ENCODE peak calls at places on chromosomes 7 and 10, in five cellular contexts. W is colonic mucosa, M is brain microvascular endothelial cell, R is prostate gland, S is psoas muscle. I is an unnamed sample. For H3K27me3, the result is how much of the 10 kb centered on the place peaks cover.

GRCh38 chr10:87640043-87640442 is 19.6 kb upstream of the PAPSS2 start:
- DNase-seq in S (no peak), W (no peak), M (no peak), R (no peak), I (no peak)

GRCh38 chr7:66330961-66331360 is 125.8 kb downstream of the TPST1 start:
- DNase-seq in M (no peak), S (peak), R (no peak), W (peak), I (no peak)

GRCh38 chr7:38801786-38802185 is 107.2 kb downstream of the VPS41 start:
- DNase-seq in M (peak), S (no peak), W (no peak), R (no peak), I (no peak)

GRCh38 chr10:103546401-103546800 is 52.9 kb downstream of the NEURL1 start:
- DNase-seq in M (no peak), S (peak), W (no peak), R (no peak), I (no peak)

GRCh38 chr7:155603858-155604503 is 40.5 kb upstream of the RBM33 start:
- DNase-seq in S (no peak), W (no peak), M (no peak), R (no peak), I (no peak)

GRCh38 chr7:47500103-47500563 is 81.8 kb downstream of the TNS3 start:
- DNase-seq in M (no peak), W (peak), S (no peak), R (peak), I (no peak)

GRCh38 chr10:111107023-111107422 is 30.2 kb downstream of the ADRA2A start:
- DNase-seq in R (no peak), W (no peak), S (no peak), M (no peak), I (no peak)

GRCh38 chr10:26437637-26438461 is at the start of gene APBB1IP:
- DNase-seq in S (peak), W (peak), R (no peak), M (no peak), I (peak)

GRCh38 chr10:72311667-72312066 is 37.9 kb downstream of the DDIT4 start:
- DNase-seq in S (peak), M (no peak), R (no peak), W (no peak), I (no peak)

GRCh38 chr7:155813125-155813524 is 862 bp upstream of the SHH start:
- DNase-seq in W (no peak), R (no peak), S (no peak), M (no peak), I (no peak)

GRCh38 chr7:30655096-30655970 is 26.9 kb downstream of the CRHR2 start:
- DNase-seq in W (no peak), R (no peak), S (no peak), M (no peak), I (no peak)

GRCh38 chr7:111990597-111990996 is 215.6 kb downstream of the DOCK4 start:
- DNase-seq in M (no peak), W (no peak), S (no peak), R (no peak), I (no peak)

GRCh38 chr7:45421096-45421495 is 153.1 kb upstream of the ADCY1 start:
- DNase-seq in M (no peak), S (no peak), W (no peak), R (no peak), I (no peak)

GRCh38 chr7:155457544-155458316 is at the start of gene EN2:
- DNase-seq in S (no peak), W (no peak), M (no peak), R (no peak), I (no peak)

GRCh38 chr10:33136781-33137180 is 178.8 kb upstream of the ITGB1 start:
- DNase-seq in M (no peak), W (no peak), S (no peak), R (no peak), I (no peak)

GRCh38 chr7:23055582-23056178 is 41.8 kb upstream of the HYCC1 start:
- DNase-seq in R (peak), S (no peak), W (peak), M (peak), I (peak)

GRCh38 chr10:133310399-133310755 is 1.7 kb downstream of the ZNF511 start:
- DNase-seq in S (no peak), M (no peak), W (no peak), R (no peak), I (no peak)

GRCh38 chr7:41879113-41879385 is 176.2 kb upstream of the INHBA start:
- DNase-seq in R (no peak), S (no peak), W (no peak), M (no peak), I (no peak)

GRCh38 chr7:46282155-46282554 is 361.1 kb upstream of the IGFBP3 start:
- DNase-seq in W (no peak), M (no peak), S (no peak), R (no peak), I (no peak)

GRCh38 chr7:12571691-12572090 is 1.2 kb downstream of the SCIN start:
- DNase-seq in M (no peak), W (no peak), R (no peak), S (no peak), I (no peak)

GRCh38 chr10:42645103-42645502 is 6.7 kb upstream of the ZNF33B start:
- DNase-seq in S (no peak), M (no peak), R (no peak), W (no peak), I (no peak)

GRCh38 chr7:1033546-1034145 is 10.7 kb upstream of the GPR146 start:
- DNase-seq in M (no peak), R (no peak), W (no peak), S (peak), I (no peak)

GRCh38 chr7:75617634-75618234 is 121.0 kb downstream of the HIP1 start:
- DNase-seq in R (no peak), W (peak), S (peak), M (no peak), I (no peak)

GRCh38 chr7:139731802-139732470 is 45.9 kb downstream of the HIPK2 start:
- DNase-seq in M (peak), W (peak), R (peak), S (peak), I (no peak)

GRCh38 chr7:132743974-132744373 is 167.7 kb upstream of the PLXNA4 start:
- DNase-seq in M (no peak), W (no peak), S (no peak), R (no peak), I (no peak)

GRCh38 chr10:108545921-108546320 is 1377.4 kb downstream of the XPNPEP1 start:
- DNase-seq in W (no peak), S (no peak), M (no peak), R (no peak), I (no peak)

GRCh38 chr7:17304926-17305325 is 6.5 kb downstream of the AHR start:
- DNase-seq in W (no peak), S (no peak), M (peak), R (peak), I (no peak)

GRCh38 chr7:36202347-36202896 is 49.4 kb downstream of the EEPD1 start:
- DNase-seq in M (peak), W (no peak), R (no peak), S (no peak), I (no peak)
- H3K27ac ChIP-seq in M (no peak), W (no peak), R (no peak), S (peak), I (no peak)

DNA sequence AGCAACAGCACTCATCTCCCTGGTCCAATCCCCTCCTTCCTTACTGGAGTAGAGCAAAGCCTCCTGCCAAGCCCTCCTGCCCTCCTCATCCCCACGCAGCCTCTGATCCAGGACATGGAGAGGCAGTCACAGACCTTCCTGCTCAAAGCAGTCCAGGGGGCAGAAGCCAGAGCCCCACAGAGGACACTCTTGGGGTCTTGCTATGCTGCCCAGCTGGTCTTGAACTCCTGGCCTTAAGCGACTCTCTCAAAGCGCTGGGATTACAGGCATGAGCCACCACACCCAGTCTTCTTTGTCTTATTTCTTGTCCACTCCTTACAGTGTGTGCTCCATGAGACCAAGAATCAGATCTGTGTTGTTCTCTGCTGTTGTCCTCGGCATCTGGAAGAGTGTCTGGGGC is 26.6 kb upstream of the MNX1 start:
- DNase-seq in W (no peak), S (no peak), M (no peak), R (no peak), I (no peak)
- H3K27me3 ChIP-seq in W (under half), S (under half), M (under half), R (under half), I (under half)

DNA sequence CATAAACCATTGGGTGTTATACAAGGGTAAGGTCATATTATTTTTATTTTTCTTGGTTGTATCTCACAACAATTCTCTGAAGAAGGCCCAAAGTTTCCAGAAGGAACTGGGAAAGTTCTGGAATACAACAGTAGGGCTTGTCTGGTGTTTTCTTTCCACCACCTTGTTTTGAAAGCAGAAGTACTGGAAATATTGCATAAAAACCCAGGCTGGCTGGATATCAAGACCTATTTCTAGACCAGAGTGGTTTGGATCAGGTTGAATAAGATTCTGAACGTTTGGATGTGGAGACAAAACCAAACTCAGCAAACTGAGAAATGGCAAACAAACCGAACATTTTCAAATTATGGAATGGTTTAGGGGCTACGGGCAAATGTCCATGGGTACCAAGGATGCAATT is 182.6 kb upstream of the FZD8 start:
- DNase-seq in M (no peak), S (no peak), R (no peak), W (no peak), I (no peak)
- TF ChIP-seq CTCF in M (no peak), S (no peak), R (no peak), W (no peak), I (no peak)

GRCh38 chr7:92697012-92697411 is 106.8 kb upstream of the FAM133B start:
- DNase-seq in S (no peak), W (no peak), R (no peak), M (no peak), I (no peak)
- H3K27ac ChIP-seq in S (no peak), W (peak), R (no peak), M (peak), I (no peak)

DNA sequence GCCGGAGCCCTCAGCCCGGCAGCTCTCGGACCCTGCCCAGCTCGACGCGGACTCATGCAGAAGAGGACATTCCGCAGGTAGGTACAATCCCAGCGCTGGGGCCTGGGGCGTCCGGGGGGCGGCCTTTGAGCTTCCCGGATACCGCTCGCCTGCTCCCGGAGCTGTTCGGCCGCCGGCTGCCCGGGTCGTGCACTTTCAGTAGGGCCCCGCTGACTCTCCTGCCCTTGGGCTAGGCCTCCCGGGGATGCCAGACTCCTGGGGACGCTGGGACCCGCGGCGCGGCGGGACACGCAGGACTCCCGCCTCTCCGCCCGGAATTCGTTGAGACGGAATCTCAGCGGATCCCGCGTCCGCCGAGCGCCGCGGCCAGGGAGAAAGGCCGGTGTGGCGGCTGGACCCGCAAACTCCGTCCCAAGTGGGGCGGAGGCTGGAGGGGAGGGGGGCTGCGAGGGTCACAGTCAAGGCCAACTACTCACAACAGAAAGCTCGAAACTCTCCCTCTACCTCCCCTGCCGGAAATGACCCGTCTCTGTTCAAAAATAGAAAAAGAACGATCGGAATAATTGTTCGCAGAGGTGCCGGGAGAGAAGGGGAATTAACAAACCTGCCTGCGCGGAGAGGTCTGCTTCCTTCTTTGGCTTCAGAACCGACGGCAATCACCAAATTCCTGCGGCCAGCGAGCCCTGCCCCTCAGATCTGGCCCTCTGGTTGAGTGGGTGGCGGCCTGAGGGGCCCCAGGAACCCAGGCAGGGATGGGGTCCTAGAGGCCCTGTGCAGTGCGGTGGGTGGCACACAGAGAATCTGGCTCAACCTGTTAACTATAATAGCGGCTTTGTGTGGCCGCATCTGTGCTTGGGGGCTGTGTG is 9.2 kb downstream of the TLX1 start:
- DNase-seq in M (no peak), S (no peak), W (no peak), R (no peak), I (no peak)
- H3K27me3 ChIP-seq in M (half or more), S (under half), W (half or more), R (half or more), I (half or more)

DNA sequence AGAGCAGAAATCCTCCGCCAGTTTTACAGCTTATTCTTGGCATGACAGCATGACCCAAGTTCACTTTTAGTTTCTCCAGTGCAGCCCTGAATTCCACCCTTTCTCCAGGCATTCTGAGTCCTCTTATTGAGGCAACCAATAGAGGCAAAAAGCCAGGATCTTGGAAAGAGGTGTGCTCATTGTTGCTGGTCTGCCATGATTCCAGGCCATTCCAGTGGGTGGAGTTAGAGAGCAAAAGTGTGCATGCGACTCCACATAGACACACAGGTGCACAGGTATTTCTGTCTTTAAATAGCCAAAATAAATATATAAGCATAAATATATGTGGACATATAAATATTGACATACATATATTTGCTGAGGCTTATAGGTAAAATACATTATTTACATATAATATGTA is 224.7 kb upstream of the ADARB2 start:
- DNase-seq in M (no peak), R (no peak), W (no peak), S (no peak), I (no peak)
- TF ChIP-seq CTCF in M (no peak), R (no peak), W (no peak), S (no peak), I (no peak)